ENCODE peak calls at places on chromosomes 5 and 9, in seven cellular contexts. One of them, this sample, is unnamed.

GRCh38 chr5:13944564-13945195 is at the start of gene DNAH5:
- DNase-seq in transverse colon: no peak
- DNase-seq in sigmoid colon: no peak
- DNase-seq in CD8-positive, alpha-beta T cell: no peak
- DNase-seq in PC-3: peak; percentile 95
- DNase-seq in fibroblast of lung: no peak
- DNase-seq in Peyer's patch: no peak
- DNase-seq in this sample: no peak

GRCh38 chr5:35345222-35345621 is 114.9 kb upstream of the PRLR start:
- DNase-seq in CD8-positive, alpha-beta T cell: no peak
- DNase-seq in fibroblast of lung: peak; percentile 4
- DNase-seq in transverse colon: no peak
- DNase-seq in sigmoid colon: no peak
- DNase-seq in PC-3: peak; percentile 34
- DNase-seq in Peyer's patch: no peak
- DNase-seq in this sample: no peak

GRCh38 chr5:132677191-132677590 is 3.4 kb downstream of the IL4 start:
- DNase-seq in fibroblast of lung: peak; percentile 82
- DNase-seq in sigmoid colon: no peak
- DNase-seq in PC-3: peak; percentile 88
- DNase-seq in transverse colon: peak; percentile 26
- DNase-seq in Peyer's patch: peak; percentile 71
- DNase-seq in CD8-positive, alpha-beta T cell: no peak
- DNase-seq in this sample: peak; percentile 78

GRCh38 chr5:36637101-36637500 is 30.7 kb downstream of the SLC1A3 start:
- DNase-seq in fibroblast of lung: no peak
- DNase-seq in sigmoid colon: no peak
- DNase-seq in Peyer's patch: no peak
- DNase-seq in CD8-positive, alpha-beta T cell: no peak
- DNase-seq in transverse colon: no peak
- DNase-seq in PC-3: no peak
- DNase-seq in this sample: no peak

GRCh38 chr5:32707394-32707997 is 3.6 kb upstream of the NPR3 start:
- DNase-seq in fibroblast of lung: peak; percentile 63
- DNase-seq in CD8-positive, alpha-beta T cell: no peak
- DNase-seq in transverse colon: no peak
- DNase-seq in sigmoid colon: no peak
- DNase-seq in PC-3: peak; percentile 68
- DNase-seq in Peyer's patch: no peak
- DNase-seq in this sample: peak; percentile 48

GRCh38 chr5:42518595-42519067 is 95.4 kb downstream of the GHR start:
- DNase-seq in CD8-positive, alpha-beta T cell: no peak
- DNase-seq in PC-3: no peak
- DNase-seq in fibroblast of lung: peak; percentile 68
- DNase-seq in transverse colon: no peak
- DNase-seq in sigmoid colon: peak; percentile 78
- DNase-seq in Peyer's patch: no peak
- DNase-seq in this sample: no peak

GRCh38 chr9:113728989-113729388 is 147.1 kb upstream of the ZNF618 start:
- DNase-seq in Peyer's patch: no peak
- DNase-seq in transverse colon: no peak
- DNase-seq in CD8-positive, alpha-beta T cell: no peak
- DNase-seq in fibroblast of lung: no peak
- DNase-seq in sigmoid colon: no peak
- DNase-seq in PC-3: no peak
- DNase-seq in this sample: no peak

GRCh38 chr9:127035423-127035822 is 87.0 kb downstream of the ANGPTL2 start:
- DNase-seq in Peyer's patch: peak; percentile 65
- DNase-seq in fibroblast of lung: peak; percentile 90
- DNase-seq in PC-3: no peak
- DNase-seq in transverse colon: peak; percentile 32
- DNase-seq in sigmoid colon: peak; percentile 89
- DNase-seq in CD8-positive, alpha-beta T cell: no peak
- DNase-seq in this sample: peak; percentile 15

GRCh38 chr9:129031514-129031913 is 3.4 kb upstream of the SH3GLB2 start:
- DNase-seq in PC-3: no peak
- DNase-seq in CD8-positive, alpha-beta T cell: no peak
- DNase-seq in sigmoid colon: no peak
- DNase-seq in fibroblast of lung: no peak
- DNase-seq in Peyer's patch: no peak
- DNase-seq in transverse colon: no peak
- DNase-seq in this sample: no peak

GRCh38 chr9:5626727-5627634 is 1.9 kb upstream of the RIC1 start:
- DNase-seq in Peyer's patch: no peak
- DNase-seq in CD8-positive, alpha-beta T cell: no peak
- DNase-seq in PC-3: peak; percentile 36
- DNase-seq in sigmoid colon: no peak
- DNase-seq in fibroblast of lung: peak; percentile 93
- DNase-seq in transverse colon: peak; percentile 28
- DNase-seq in this sample: no peak

GRCh38 chr9:72907421-72907820 is 45.4 kb downstream of the ALDH1A1 start:
- DNase-seq in sigmoid colon: no peak
- DNase-seq in CD8-positive, alpha-beta T cell: no peak
- DNase-seq in PC-3: no peak
- DNase-seq in transverse colon: no peak
- DNase-seq in Peyer's patch: no peak
- DNase-seq in fibroblast of lung: no peak
- DNase-seq in this sample: no peak

GRCh38 chr9:35688558-35689350 is 971 bp downstream of the TPM2 start:
- DNase-seq in Peyer's patch: no peak
- DNase-seq in transverse colon: no peak
- DNase-seq in sigmoid colon: no peak
- DNase-seq in fibroblast of lung: peak; percentile 79
- DNase-seq in PC-3: peak; percentile 86
- DNase-seq in CD8-positive, alpha-beta T cell: no peak
- DNase-seq in this sample: no peak

GRCh38 chr9:83563360-83563759 is 25.2 kb upstream of the FRMD3 start:
- DNase-seq in PC-3: no peak
- DNase-seq in sigmoid colon: no peak
- DNase-seq in transverse colon: no peak
- DNase-seq in CD8-positive, alpha-beta T cell: no peak
- DNase-seq in fibroblast of lung: no peak
- DNase-seq in Peyer's patch: no peak
- DNase-seq in this sample: no peak

GRCh38 chr9:123825337-123825736 is 104.6 kb downstream of the DENND1A start:
- DNase-seq in transverse colon: no peak
- DNase-seq in CD8-positive, alpha-beta T cell: no peak
- DNase-seq in Peyer's patch: no peak
- DNase-seq in sigmoid colon: no peak
- DNase-seq in fibroblast of lung: peak; percentile 16
- DNase-seq in PC-3: no peak
- DNase-seq in this sample: no peak

GRCh38 chr9:122286764-122287163 is 22.1 kb downstream of the MRRF start:
- DNase-seq in PC-3: no peak
- DNase-seq in fibroblast of lung: no peak
- DNase-seq in Peyer's patch: no peak
- DNase-seq in transverse colon: no peak
- DNase-seq in sigmoid colon: no peak
- DNase-seq in CD8-positive, alpha-beta T cell: no peak
- DNase-seq in this sample: no peak

GRCh38 chr5:60685028-60685427 is 14.9 kb downstream of the DEPDC1B start:
- DNase-seq in fibroblast of lung: no peak
- DNase-seq in PC-3: no peak
- DNase-seq in transverse colon: no peak
- DNase-seq in sigmoid colon: no peak
- DNase-seq in Peyer's patch: no peak
- DNase-seq in CD8-positive, alpha-beta T cell: no peak
- DNase-seq in this sample: no peak

GRCh38 chr5:60686164-60686563 is 13.8 kb downstream of the DEPDC1B start:
- DNase-seq in Peyer's patch: no peak
- DNase-seq in fibroblast of lung: no peak
- DNase-seq in PC-3: no peak
- DNase-seq in transverse colon: no peak
- DNase-seq in CD8-positive, alpha-beta T cell: no peak
- DNase-seq in sigmoid colon: no peak
- DNase-seq in this sample: no peak

GRCh38 chr5:60685700-60686099 is 14.3 kb downstream of the DEPDC1B start:
- DNase-seq in transverse colon: no peak
- DNase-seq in PC-3: no peak
- DNase-seq in CD8-positive, alpha-beta T cell: no peak
- DNase-seq in sigmoid colon: no peak
- DNase-seq in Peyer's patch: no peak
- DNase-seq in fibroblast of lung: no peak
- DNase-seq in this sample: no peak

GRCh38 chr5:60688980-60689379 is 11.0 kb downstream of the DEPDC1B start:
- DNase-seq in PC-3: no peak
- DNase-seq in fibroblast of lung: no peak
- DNase-seq in transverse colon: no peak
- DNase-seq in CD8-positive, alpha-beta T cell: no peak
- DNase-seq in Peyer's patch: no peak
- DNase-seq in sigmoid colon: no peak
- DNase-seq in this sample: no peak

DNA sequence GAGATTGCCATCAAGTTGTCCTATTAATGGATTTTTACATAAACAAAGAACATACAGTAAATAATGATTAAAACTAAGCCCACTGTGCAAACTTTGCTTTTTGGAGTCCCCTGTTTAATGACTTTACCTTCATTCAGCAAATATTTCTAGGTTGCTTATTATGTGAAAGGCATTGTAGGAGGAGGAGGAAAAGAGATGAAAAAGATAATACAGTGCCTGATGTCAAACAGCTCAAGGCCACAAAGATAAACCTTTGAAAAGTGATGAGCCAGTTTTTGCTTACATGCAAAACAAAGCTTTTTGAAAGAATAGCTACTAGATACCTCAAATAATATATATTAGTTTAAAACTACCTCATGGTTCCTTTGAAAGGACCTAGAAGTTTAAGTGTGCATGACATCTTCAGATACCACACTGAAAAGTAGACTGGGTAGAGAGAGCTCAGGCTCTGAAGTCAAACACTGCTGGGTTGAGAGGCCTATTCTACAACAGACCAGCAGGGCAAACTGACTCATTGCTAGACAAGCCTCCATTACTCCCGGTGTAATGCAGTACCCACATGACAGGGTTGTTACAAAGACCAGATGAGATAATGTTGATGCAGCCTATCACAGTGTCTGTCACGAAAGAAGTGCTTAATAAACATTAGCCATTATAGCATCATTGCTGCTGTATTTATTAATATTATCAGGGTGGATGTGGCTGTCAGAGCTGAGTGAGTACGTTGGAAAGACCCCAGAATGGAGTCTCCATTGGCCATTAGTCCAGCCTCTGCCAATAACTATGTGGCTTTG is 11.8 kb downstream of the DEPDC1B start:
- DNase-seq in sigmoid colon: no peak
- DNase-seq in Peyer's patch: no peak
- DNase-seq in CD8-positive, alpha-beta T cell: no peak
- DNase-seq in fibroblast of lung: peak; percentile 57
- DNase-seq in PC-3: peak; percentile 39
- DNase-seq in transverse colon: no peak
- DNase-seq in this sample: peak; percentile 59
- TF ChIP-seq CTCF in sigmoid colon: no peak
- TF ChIP-seq CTCF in Peyer's patch: no peak
- TF ChIP-seq CTCF in CD8-positive, alpha-beta T cell: no peak
- TF ChIP-seq CTCF in fibroblast of lung: peak; percentile 59
- TF ChIP-seq CTCF in PC-3: peak; percentile 29
- TF ChIP-seq CTCF in transverse colon: no peak
- TF ChIP-seq CTCF in this sample: peak; percentile 73

GRCh38 chr5:180853121-180853520 is 8.0 kb downstream of the ZFP62 start:
- DNase-seq in sigmoid colon: no peak
- DNase-seq in fibroblast of lung: no peak
- DNase-seq in Peyer's patch: no peak
- DNase-seq in transverse colon: no peak
- DNase-seq in CD8-positive, alpha-beta T cell: no peak
- DNase-seq in PC-3: no peak
- DNase-seq in this sample: no peak

GRCh38 chr5:180853522-180853921 is 7.6 kb downstream of the ZFP62 start:
- DNase-seq in sigmoid colon: no peak
- DNase-seq in PC-3: no peak
- DNase-seq in Peyer's patch: no peak
- DNase-seq in CD8-positive, alpha-beta T cell: no peak
- DNase-seq in transverse colon: no peak
- DNase-seq in fibroblast of lung: no peak
- DNase-seq in this sample: no peak

GRCh38 chr5:180850434-180851078 is 10.5 kb downstream of the ZFP62 start:
- DNase-seq in transverse colon: no peak
- DNase-seq in CD8-positive, alpha-beta T cell: no peak
- DNase-seq in sigmoid colon: no peak
- DNase-seq in PC-3: no peak
- DNase-seq in fibroblast of lung: no peak
- DNase-seq in Peyer's patch: no peak
- DNase-seq in this sample: no peak

GRCh38 chr5:180849827-180850226 is 11.2 kb downstream of the ZFP62 start:
- DNase-seq in sigmoid colon: no peak
- DNase-seq in PC-3: no peak
- DNase-seq in fibroblast of lung: no peak
- DNase-seq in CD8-positive, alpha-beta T cell: no peak
- DNase-seq in transverse colon: no peak
- DNase-seq in Peyer's patch: no peak
- DNase-seq in this sample: no peak

DNA sequence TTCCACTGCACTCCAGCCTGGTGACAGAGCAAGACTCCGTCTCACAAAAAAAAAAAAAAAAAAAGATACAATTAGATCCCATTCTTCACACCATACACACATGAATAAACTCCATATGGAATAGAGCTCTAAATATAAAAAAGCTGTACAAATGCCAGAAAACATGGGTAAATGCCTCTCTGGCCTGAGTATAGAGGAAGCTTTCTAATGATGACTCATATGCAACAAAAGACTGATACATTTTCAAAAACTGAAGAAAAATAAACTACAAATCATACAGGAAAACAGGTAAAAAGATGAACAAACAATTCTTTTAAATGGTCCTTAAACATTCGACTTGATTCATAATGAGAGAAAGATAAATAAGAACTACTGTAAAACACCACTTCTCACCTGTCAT is 8.6 kb downstream of the ZFP62 start:
- DNase-seq in fibroblast of lung: no peak
- DNase-seq in sigmoid colon: no peak
- DNase-seq in CD8-positive, alpha-beta T cell: no peak
- DNase-seq in Peyer's patch: no peak
- DNase-seq in transverse colon: no peak
- DNase-seq in PC-3: peak; percentile 54
- DNase-seq in this sample: no peak
- H3K9me3 ChIP-seq in fibroblast of lung: peaks cover 13% of the 10 kb centered on the region
- H3K9me3 ChIP-seq in sigmoid colon: peaks cover 4% of the 10 kb centered on the region
- H3K9me3 ChIP-seq in CD8-positive, alpha-beta T cell: peaks cover 14% of the 10 kb centered on the region
- H3K9me3 ChIP-seq in Peyer's patch: no peaks in the 10 kb centered on the region
- H3K9me3 ChIP-seq in transverse colon: peaks cover 38% of the 10 kb centered on the region
- H3K9me3 ChIP-seq in PC-3: peaks cover 32% of the 10 kb centered on the region
- H3K9me3 ChIP-seq in this sample: peaks cover 60% of the 10 kb centered on the region

GRCh38 chr5:131279209-131279608 is 15.4 kb downstream of the CDC42SE2 start:
- DNase-seq in Peyer's patch: no peak
- DNase-seq in transverse colon: no peak
- DNase-seq in CD8-positive, alpha-beta T cell: no peak
- DNase-seq in fibroblast of lung: no peak
- DNase-seq in PC-3: no peak
- DNase-seq in sigmoid colon: no peak
- DNase-seq in this sample: no peak
- H3K4me1 ChIP-seq in Peyer's patch: peaks cover 8% of the 10 kb centered on the region
- H3K4me1 ChIP-seq in transverse colon: peaks cover 93% of the 10 kb centered on the region
- H3K4me1 ChIP-seq in CD8-positive, alpha-beta T cell: peaks cover 88% of the 10 kb centered on the region
- H3K4me1 ChIP-seq in fibroblast of lung: no peaks in the 10 kb centered on the region
- H3K4me1 ChIP-seq in PC-3: peaks cover 22% of the 10 kb centered on the region
- H3K4me1 ChIP-seq in sigmoid colon: no peaks in the 10 kb centered on the region
- H3K4me1 ChIP-seq in this sample: no peaks in the 10 kb centered on the region

DNA sequence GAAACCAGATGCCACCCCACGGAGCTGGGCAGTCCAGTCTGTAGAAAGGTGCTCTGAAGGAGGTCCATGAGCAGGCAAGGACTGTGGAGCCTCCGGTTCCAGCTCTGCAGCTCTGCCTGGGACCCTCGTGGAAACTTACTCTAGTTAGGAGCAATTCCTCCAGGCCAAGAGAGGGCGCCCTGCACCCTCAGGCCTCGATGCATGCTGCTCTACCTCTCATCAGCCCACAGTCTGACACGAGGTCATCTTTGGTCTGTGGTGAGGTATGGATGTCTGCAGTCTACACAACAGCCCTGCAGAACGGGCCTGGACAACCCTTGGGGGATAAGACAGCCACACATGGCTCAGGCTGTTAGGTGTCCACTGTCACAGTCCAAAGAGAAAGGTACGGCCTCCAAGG is 50.6 kb upstream of the UBTD2 start:
- DNase-seq in CD8-positive, alpha-beta T cell: no peak
- DNase-seq in Peyer's patch: no peak
- DNase-seq in sigmoid colon: no peak
- DNase-seq in PC-3: peak; percentile 18
- DNase-seq in transverse colon: no peak
- DNase-seq in fibroblast of lung: no peak
- DNase-seq in this sample: peak; percentile 79
- TF ChIP-seq CTCF in CD8-positive, alpha-beta T cell: no peak
- TF ChIP-seq CTCF in Peyer's patch: no peak
- TF ChIP-seq CTCF in sigmoid colon: no peak
- TF ChIP-seq CTCF in PC-3: peak; percentile 55
- TF ChIP-seq CTCF in transverse colon: no peak
- TF ChIP-seq CTCF in fibroblast of lung: no peak
- TF ChIP-seq CTCF in this sample: peak; percentile 57